ENCODE peak calls at places on chromosome 15, in five cellular contexts. J is OCI-LY7, X is ascending aorta, U is astrocyte, Q is Caco-2. L is an unnamed sample. For H3K36me3, the result is how much of the 10 kb centered on the place peaks cover.

GRCh38 chr15:31250033-31250432 is 76.6 kb upstream of the KLF13 start:
- DNase-seq in J (no peak), Q (no peak), U (no peak), X (no peak), L (no peak)

GRCh38 chr15:100020614-100021013 is 287.4 kb upstream of the LYSMD4 start:
- DNase-seq in J (no peak), X (no peak), U (no peak), Q (no peak), L (no peak)

GRCh38 chr15:73683624-73684536 is at the start of gene CD276:
- DNase-seq in Q (peak), X (peak), U (peak), J (no peak), L (peak)

GRCh38 chr15:100781061-100781960 is 98.3 kb upstream of the ALDH1A3 start:
- DNase-seq in Q (peak), X (no peak), J (no peak), U (no peak), L (no peak)

GRCh38 chr15:29103825-29104565 is 165.6 kb downstream of the NSMCE3 start:
- DNase-seq in J (peak), U (peak), Q (no peak), X (no peak), L (peak)

GRCh38 chr15:87713405-87713995 is 543.0 kb downstream of the NTRK3 start:
- DNase-seq in X (no peak), Q (no peak), J (no peak), U (no peak), L (no peak)

GRCh38 chr15:72155021-72155621 is 36.9 kb downstream of the SENP8 start:
- DNase-seq in J (no peak), U (peak), X (peak), Q (no peak), L (peak)

GRCh38 chr15:82554857-82555256 is 14.6 kb upstream of the RPS17 start:
- DNase-seq in Q (no peak), U (no peak), X (no peak), J (no peak), L (no peak)

GRCh38 chr15:32824777-32825176 is 107.0 kb downstream of the GREM1 start:
- DNase-seq in J (no peak), Q (no peak), U (peak), X (no peak), L (no peak)

GRCh38 chr15:70415330-70415884 is 317.7 kb upstream of the TLE3 start:
- DNase-seq in Q (no peak), U (no peak), J (no peak), X (no peak), L (no peak)

GRCh38 chr15:66912001-66912400 is 153.4 kb upstream of the SMAD3 start:
- DNase-seq in X (no peak), U (no peak), J (peak), Q (no peak), L (no peak)

GRCh38 chr15:41340189-41340695 is 7.6 kb downstream of the NUSAP1 start:
- DNase-seq in U (no peak), X (no peak), Q (no peak), J (no peak), L (no peak)

GRCh38 chr15:45253330-45253729 is 1.3 kb downstream of the SLC28A2 start:
- DNase-seq in Q (no peak), J (peak), X (no peak), U (no peak), L (peak)

GRCh38 chr15:78216276-78217229 is 17.8 kb downstream of the ACSBG1 start:
- DNase-seq in J (no peak), U (no peak), Q (no peak), X (no peak), L (no peak)

GRCh38 chr15:90099868-90100854 is 2.1 kb downstream of the IDH2 start:
- DNase-seq in J (peak), X (no peak), U (peak), Q (no peak), L (no peak)

GRCh38 chr15:31164573-31164912 is 63.0 kb upstream of the TRPM1 start:
- DNase-seq in X (no peak), U (no peak), J (no peak), Q (no peak), L (no peak)

GRCh38 chr15:35168464-35168863 is 83.4 kb upstream of the NANOGP8 start:
- DNase-seq in Q (no peak), J (no peak), U (peak), X (no peak), L (peak)

GRCh38 chr15:57690341-57690966 is 16.1 kb upstream of the POLR2M start:
- DNase-seq in X (no peak), Q (no peak), U (no peak), J (no peak), L (no peak)

GRCh38 chr15:80942746-80943565 is 46.7 kb downstream of the MESD start:
- DNase-seq in J (no peak), X (no peak), U (peak), Q (no peak), L (no peak)

GRCh38 chr15:29270169-29270955 is 740 bp upstream of the NSMCE3 start:
- DNase-seq in Q (no peak), J (peak), U (peak), X (no peak), L (no peak)

GRCh38 chr15:89998923-89999675 is 2.0 kb upstream of the ZNF710 start:
- DNase-seq in X (no peak), J (no peak), U (no peak), Q (no peak), L (no peak)

GRCh38 chr15:78906310-78906608 is 33.6 kb downstream of the MORF4L1 start:
- DNase-seq in U (peak), Q (no peak), J (no peak), X (no peak), L (no peak)

GRCh38 chr15:32828507-32829186 is 110.8 kb downstream of the GREM1 start:
- DNase-seq in X (no peak), U (peak), J (no peak), Q (no peak), L (no peak)

GRCh38 chr15:42385980-42386695 is 26.8 kb downstream of the CAPN3 start:
- DNase-seq in Q (no peak), U (no peak), X (no peak), J (no peak), L (no peak)

GRCh38 chr15:98760112-98760826 is 111.9 kb downstream of the IGF1R start:
- DNase-seq in U (no peak), X (no peak), Q (no peak), J (no peak), L (no peak)

GRCh38 chr15:85587707-85588441 is 206.9 kb downstream of the KLHL25 start:
- DNase-seq in X (no peak), U (peak), Q (no peak), J (no peak), L (no peak)

GRCh38 chr15:58407366-58407765 is 24.4 kb upstream of the LIPC start:
- DNase-seq in U (no peak), J (no peak), Q (no peak), X (no peak), L (no peak)

GRCh38 chr15:82898961-82899360 is 53.6 kb downstream of the HOMER2 start:
- DNase-seq in J (no peak), X (no peak), Q (no peak), U (no peak), L (no peak)

DNA sequence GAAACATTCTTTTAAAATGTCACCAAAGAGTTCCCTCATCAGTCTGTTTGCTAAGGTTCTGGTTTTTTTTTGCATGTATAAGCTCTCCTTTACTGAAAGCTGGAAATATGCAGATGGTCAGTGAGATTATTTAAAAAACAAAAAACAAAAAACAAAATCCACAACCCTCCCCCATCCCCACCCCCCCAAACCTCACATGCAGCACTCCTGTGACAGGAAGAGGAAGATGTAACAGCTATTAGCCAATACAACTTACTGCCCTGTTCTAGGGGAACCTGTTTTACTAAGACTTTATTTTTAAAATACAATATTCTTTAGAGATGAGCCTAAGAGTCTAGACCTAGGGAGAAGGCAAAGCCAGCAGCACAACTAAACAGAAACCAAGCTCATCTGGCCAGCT is 39.5 kb downstream of the ANP32A start:
- DNase-seq in U (no peak), Q (no peak), J (no peak), X (no peak), L (no peak)
- H3K36me3 ChIP-seq in U (under half), Q (under half), J (half or more), X (under half), L (half or more)

GRCh38 chr15:96344120-96344705 is 13.7 kb downstream of the NR2F2 start:
- DNase-seq in U (no peak), J (no peak), Q (no peak), X (no peak), L (peak)

GRCh38 chr15:96342143-96342466 is 11.6 kb downstream of the NR2F2 start:
- DNase-seq in U (no peak), Q (no peak), X (no peak), J (no peak), L (peak)

GRCh38 chr15:96342611-96343528 is 12.4 kb downstream of the NR2F2 start:
- DNase-seq in X (no peak), J (no peak), U (peak), Q (no peak), L (peak)

GRCh38 chr15:96344706-96345559 is 14.4 kb downstream of the NR2F2 start:
- DNase-seq in Q (no peak), U (no peak), X (no peak), J (no peak), L (no peak)

GRCh38 chr15:96343529-96344072 is 13.1 kb downstream of the NR2F2 start:
- DNase-seq in X (no peak), J (no peak), U (no peak), Q (no peak), L (peak)
- H3K4me3 ChIP-seq in X (peak), J (no peak), U (peak), Q (no peak), L (no peak)

DNA sequence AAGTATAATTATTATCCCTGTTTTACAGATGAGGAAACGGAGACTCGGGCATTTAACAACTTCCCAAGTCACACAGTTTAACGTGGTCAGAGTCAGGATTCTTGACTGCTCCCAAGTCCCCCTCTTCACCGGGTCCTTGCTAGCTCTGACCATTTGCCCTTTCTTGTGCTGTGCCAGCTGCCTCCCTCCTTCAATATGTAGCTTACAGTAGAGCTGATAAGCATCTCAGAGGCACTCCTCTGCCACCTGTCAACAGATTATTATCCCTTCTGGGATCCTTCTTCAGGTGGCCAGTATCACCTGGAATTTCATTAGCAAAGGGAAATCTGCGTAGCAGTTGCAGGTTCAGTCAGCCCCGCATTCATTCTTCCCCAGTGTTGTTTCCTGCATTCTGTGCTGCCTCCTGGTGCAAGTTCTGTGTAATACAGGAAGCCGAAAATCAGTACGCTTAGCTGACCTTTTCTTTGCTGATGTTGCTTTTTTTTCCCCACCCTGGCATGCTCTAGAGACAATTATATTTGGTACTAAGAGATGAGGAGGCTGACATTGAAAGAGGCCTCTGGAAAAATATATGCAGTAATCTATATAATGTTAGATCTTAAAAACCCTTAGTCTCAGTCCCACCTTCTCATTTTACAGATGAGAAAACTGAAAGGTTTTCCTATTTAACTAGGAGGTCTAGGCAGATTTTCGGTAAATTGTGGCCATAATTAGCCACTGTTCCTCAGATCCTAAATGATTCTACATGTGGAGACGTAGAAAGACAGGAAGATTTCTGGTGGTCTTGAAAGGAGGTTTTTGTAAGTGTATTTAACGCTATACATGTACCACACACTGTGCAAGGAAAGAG is 24.8 kb downstream of the TMOD2 start:
- DNase-seq in U (no peak), X (no peak), Q (peak), J (peak), L (peak)
- TF ChIP-seq CTCF in U (peak), X (peak), Q (peak), J (peak), L (peak)

GRCh38 chr15:49793943-49794342 is 173.1 kb downstream of the DTWD1 start:
- DNase-seq in Q (no peak), X (no peak), U (no peak), J (no peak), L (no peak)
- H3K36me3 ChIP-seq in Q (under half), X (under half), U (under half), J (under half), L (under half)